ENCODE peak calls at places on chromosome 21, in nine cellular contexts. K, L, Q, Y, G, N, R, P and B are unnamed samples.

GRCh38 chr21:35628331-35628730 is 432.0 kb downstream of the SETD4 start:
- DNase-seq in N (no peak), Y (no peak), K (no peak), P (no peak), G (no peak), L (no peak), R (no peak), Q (no peak), B (no peak)

GRCh38 chr21:31397515-31397926 is 53.5 kb upstream of the TIAM1 start:
- DNase-seq in Y (no peak), Q (peak; percentile 19), K (no peak), R (no peak), P (no peak), L (no peak), G (no peak), N (no peak), B (no peak)

GRCh38 chr21:14962217-14962616 is 102.6 kb downstream of the NRIP1 start:
- DNase-seq in L (no peak), Q (no peak), K (no peak), Y (no peak), R (no peak), N (no peak), G (no peak), P (no peak), B (no peak)

GRCh38 chr21:34544032-34544496 is 32.1 kb upstream of the KCNE1 start:
- DNase-seq in R (no peak), L (peak; percentile 77), K (peak; percentile 98), N (peak; percentile 28), P (peak; percentile 72), Y (no peak), G (peak; percentile 88), Q (peak; percentile 83), B (peak; percentile 6)

GRCh38 chr21:43304621-43305335 is 122.2 kb downstream of the SIK1 start:
- DNase-seq in N (no peak), G (no peak), L (no peak), K (no peak), Q (no peak), Y (peak; percentile 71), R (no peak), P (no peak), B (no peak)

GRCh38 chr21:31490471-31490870 is 146.4 kb upstream of the TIAM1 start:
- DNase-seq in N (no peak), R (no peak), Q (no peak), P (no peak), G (no peak), L (no peak), Y (peak; percentile 23), K (no peak), B (no peak)

GRCh38 chr21:16124397-16125130 is 394.8 kb downstream of the USP25 start:
- DNase-seq in P (no peak), K (no peak), G (no peak), Q (no peak), L (no peak), Y (no peak), R (no peak), N (no peak), B (no peak)

GRCh38 chr21:17693801-17694200 is 81.1 kb upstream of the BTG3 start:
- DNase-seq in N (no peak), L (peak; percentile 64), K (no peak), P (peak; percentile 74), R (no peak), Y (no peak), G (no peak), Q (no peak), B (no peak)

GRCh38 chr21:23968722-23969647 is 1638.3 kb downstream of the MRPL39 start:
- DNase-seq in G (peak; percentile 75), K (peak; percentile 65), N (peak; percentile 60), L (peak; percentile 96), R (no peak), Y (peak; percentile 88), Q (peak; percentile 29), P (peak; percentile 94), B (peak; percentile 37)

GRCh38 chr21:34952701-34953100 is 96.4 kb downstream of the RUNX1 start:
- DNase-seq in N (no peak), Q (no peak), R (no peak), L (no peak), K (no peak), P (peak; percentile 55), Y (no peak), G (no peak), B (no peak)

GRCh38 chr21:26140185-26140584 is 30.4 kb downstream of the APP start:
- DNase-seq in K (no peak), G (no peak), N (no peak), Q (no peak), P (no peak), R (no peak), Y (no peak), L (no peak), B (no peak)

GRCh38 chr21:27143476-27143875 is 176.6 kb upstream of the ADAMTS5 start:
- DNase-seq in K (no peak), P (no peak), L (no peak), N (no peak), R (no peak), Q (no peak), G (no peak), Y (no peak), B (no peak)

GRCh38 chr21:21064353-21064752 is 66.1 kb downstream of the NCAM2 start:
- DNase-seq in Q (no peak), P (no peak), L (no peak), Y (no peak), G (no peak), R (no peak), N (no peak), K (no peak), B (no peak)